ENCODE peak calls at places on chromosomes 13 and 19, in ten cellular contexts. V is cardiac fibroblast, L is RWPE2, X is nephron progenitor cell, B is HL-60, I is tibial artery, P is MCF 10A, Q is body of pancreas, C is endothelial cell, E is AG10803. U is an unnamed sample.
A peak's percentile ranks its signal among the peaks of the same experiment; 100 is the strongest.

GRCh38 chr13:73835138-73835721 is 299.0 kb downstream of the KLF12 start:
- DNase-seq in L (no peak), E (peak; percentile 42), Q (no peak), C (no peak), I (no peak), X (peak; percentile 3), P (peak; percentile 61), B (no peak), V (peak; percentile 62), U (no peak)

GRCh38 chr19:10986301-10987127 is 25.7 kb downstream of the SMARCA4 start:
- DNase-seq in C (no peak), Q (no peak), L (no peak), P (no peak), B (no peak), I (no peak), X (no peak), E (no peak), V (no peak), U (no peak)

GRCh38 chr19:33734913-33735312 is 61.8 kb upstream of the KCTD15 start:
- DNase-seq in I (no peak), L (no peak), V (no peak), E (no peak), X (no peak), P (no peak), C (no peak), Q (peak; percentile 21), B (no peak), U (no peak)

GRCh38 chr19:17726136-17726741 is 7.0 kb downstream of the MAP1S start:
- DNase-seq in V (no peak), B (no peak), P (no peak), X (no peak), E (no peak), C (no peak), I (no peak), L (no peak), Q (no peak), U (no peak)

GRCh38 chr13:19117913-19118739 is 63.5 kb downstream of the TUBA3C start:
- DNase-seq in I (no peak), Q (no peak), P (no peak), E (no peak), L (no peak), X (no peak), B (no peak), V (no peak), C (no peak), U (no peak)

GRCh38 chr19:4597975-4598671 is 38.6 kb upstream of the SEMA6B start:
- DNase-seq in V (peak; percentile 60), X (peak; percentile 92), C (peak; percentile 60), E (no peak), P (peak; percentile 66), L (no peak), I (no peak), Q (no peak), B (peak; percentile 36), U (no peak)

GRCh38 chr19:5342573-5343201 is 2.1 kb upstream of the PTPRS start:
- DNase-seq in L (no peak), X (no peak), C (no peak), E (peak; percentile 9), V (no peak), B (no peak), Q (no peak), P (no peak), I (no peak), U (no peak)

GRCh38 chr19:7703332-7703731 is 1.4 kb upstream of the FCER2 start:
- DNase-seq in I (no peak), E (no peak), P (no peak), L (no peak), C (no peak), Q (no peak), B (no peak), X (no peak), V (no peak), U (no peak)

GRCh38 chr13:63438951-63439350 is 2023.3 kb upstream of the PCDH20 start:
- DNase-seq in Q (no peak), E (no peak), C (no peak), X (no peak), P (no peak), L (no peak), V (no peak), B (no peak), I (no peak), U (no peak)

GRCh38 chr19:10027158-10027997 is 14.1 kb downstream of the RDH8 start:
- DNase-seq in I (peak; percentile 87), Q (peak; percentile 98), L (peak; percentile 94), V (peak; percentile 97), E (peak; percentile 92), C (peak; percentile 98), X (peak; percentile 99), B (peak; percentile 79), P (peak; percentile 91), U (peak; percentile 98)

GRCh38 chr19:19540707-19541515 is 2.8 kb downstream of the CILP2 start:
- DNase-seq in L (peak; percentile 90), I (no peak), C (peak; percentile 47), X (peak; percentile 70), B (peak; percentile 49), E (no peak), P (peak; percentile 46), Q (peak; percentile 28), V (peak; percentile 19), U (no peak)

GRCh38 chr19:40598918-40599307 is 2.3 kb upstream of the LTBP4 start:
- DNase-seq in V (no peak), C (no peak), I (no peak), L (no peak), Q (no peak), B (no peak), X (no peak), P (no peak), E (no peak), U (no peak)
- TF ChIP-seq CTCF in V (no peak), C (no peak), I (no peak), L (peak; percentile 75), Q (no peak), B (no peak), X (no peak), P (no peak), E (no peak), U (peak; percentile 12)

GRCh38 chr19:3302755-3303154 is 63.6 kb upstream of the NFIC start:
- DNase-seq in L (no peak), C (no peak), Q (no peak), I (no peak), V (no peak), X (no peak), E (no peak), P (no peak), B (peak; percentile 8), U (no peak)
- TF ChIP-seq CTCF in L (no peak), C (no peak), Q (no peak), I (no peak), V (no peak), X (no peak), E (no peak), P (no peak), B (no peak), U (peak; percentile 23)

GRCh38 chr13:108220042-108220441 is 1.9 kb downstream of the ABHD13 start:
- DNase-seq in L (no peak), C (no peak), V (no peak), B (no peak), X (no peak), I (no peak), E (no peak), P (peak; percentile 74), Q (peak; percentile 61), U (no peak)
- TF ChIP-seq CTCF in L (peak; percentile 37), C (no peak), V (no peak), B (no peak), X (no peak), I (no peak), E (no peak), P (no peak), Q (no peak), U (no peak)

DNA sequence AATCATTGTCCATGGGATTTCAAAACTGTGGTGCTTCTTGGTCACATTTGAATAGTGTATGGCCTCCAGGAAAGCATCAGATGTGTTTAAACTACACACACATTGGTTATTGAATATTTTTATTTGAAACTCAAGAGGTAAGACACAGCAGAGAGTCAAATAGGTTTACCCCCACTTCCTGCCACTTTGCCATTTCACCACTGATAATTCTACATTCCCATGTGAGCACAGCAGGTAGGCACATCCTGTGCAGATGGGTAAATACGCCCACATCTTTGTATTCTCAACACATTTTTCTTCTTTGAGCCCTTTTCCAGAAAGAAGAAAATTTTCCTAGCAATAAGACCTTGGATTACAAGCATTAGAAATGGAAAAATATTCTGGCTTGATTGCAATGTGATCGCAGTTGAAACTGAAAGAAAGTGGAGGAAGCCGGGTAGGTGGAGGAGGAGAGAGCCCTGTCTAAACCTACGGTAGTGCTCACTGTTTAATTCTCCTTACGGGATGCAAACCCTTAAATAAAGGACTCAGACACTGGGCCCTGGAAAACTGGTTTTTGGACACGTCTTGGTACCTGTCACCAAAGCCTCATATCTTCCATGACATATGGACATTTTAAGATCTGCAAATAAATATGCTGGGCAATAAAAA is 167.7 kb downstream of the COG6 start:
- DNase-seq in X (no peak), P (no peak), V (no peak), I (no peak), Q (no peak), C (no peak), L (no peak), E (no peak), B (no peak), U (no peak)
- TF ChIP-seq CTCF in X (no peak), P (no peak), V (no peak), I (no peak), Q (no peak), C (no peak), L (no peak), E (no peak), B (no peak), U (no peak)

DNA sequence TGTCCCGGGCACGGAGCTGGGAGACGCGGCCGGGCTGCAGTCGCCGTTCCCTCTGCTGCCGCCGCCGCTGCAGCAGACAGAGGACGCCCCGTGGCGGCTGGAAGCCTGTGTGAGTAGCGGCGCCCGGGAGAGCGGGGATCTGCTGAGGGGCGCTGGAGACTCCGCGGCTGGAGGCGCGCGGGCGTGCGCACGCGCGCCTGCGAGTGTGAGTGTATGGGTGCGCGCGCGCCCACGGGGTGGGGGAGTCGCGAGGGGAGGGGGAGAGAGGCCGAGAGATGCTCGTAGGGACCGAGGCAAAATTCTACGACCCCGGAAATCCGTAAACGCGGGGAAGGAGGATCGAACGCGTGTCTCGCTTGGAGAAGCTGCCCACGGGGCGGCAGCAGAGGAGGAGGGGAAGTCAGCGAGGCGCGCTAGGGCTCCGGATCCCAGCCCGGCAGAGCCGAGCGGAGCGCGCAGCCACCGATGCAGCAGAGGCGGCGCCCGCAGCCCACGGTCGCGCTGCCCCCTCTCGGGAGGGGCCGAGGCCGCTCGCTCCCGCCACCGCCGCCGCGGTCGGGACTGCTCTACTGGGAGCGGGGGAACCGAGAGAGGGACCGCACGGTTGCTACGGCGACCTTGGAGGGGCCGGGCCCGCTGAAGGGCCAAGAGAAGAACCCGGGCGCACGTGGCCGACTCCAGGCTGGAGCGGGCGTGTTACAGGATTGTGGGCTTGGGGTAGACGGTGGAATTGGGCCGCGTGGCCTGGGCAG is at the start of gene ENOX1:
- DNase-seq in L (no peak), X (peak; percentile 76), I (peak; percentile 29), E (peak; percentile 71), B (peak; percentile 33), Q (peak; percentile 51), P (peak; percentile 60), V (peak; percentile 86), C (peak; percentile 61), U (peak; percentile 86)
- TF ChIP-seq CTCF in L (peak; percentile 32), X (no peak), I (no peak), E (no peak), B (no peak), Q (peak; percentile 21), P (peak; percentile 12), V (peak; percentile 33), C (peak; percentile 16), U (peak; percentile 70)